ENCODE peak calls at places on chromosomes 16 and 17, in six cellular contexts. One of them, this sample, is unnamed.

GRCh38 chr17:65047939-65048338 is 8.6 kb downstream of the GNA13 start:
- DNase-seq in HCT116: no peak
- DNase-seq in K562: no peak
- DNase-seq in HepG2: no peak
- DNase-seq in H1: no peak
- DNase-seq in GM12878: no peak
- DNase-seq in this sample: no peak

GRCh38 chr16:69861276-69862030 is 89.7 kb upstream of the CLEC18A start:
- DNase-seq in HCT116: no peak
- DNase-seq in K562: no peak
- DNase-seq in HepG2: no peak
- DNase-seq in H1: no peak
- DNase-seq in GM12878: no peak
- DNase-seq in this sample: no peak

GRCh38 chr16:88466175-88466862 is 13.2 kb downstream of the ZFPM1 start:
- DNase-seq in HCT116: no peak
- DNase-seq in K562: no peak
- DNase-seq in HepG2: no peak
- DNase-seq in H1: no peak
- DNase-seq in GM12878: no peak
- DNase-seq in this sample: no peak

GRCh38 chr16:73065617-73066313 is 17.8 kb upstream of the ZFHX3 start:
- DNase-seq in HCT116: no peak
- DNase-seq in K562: no peak
- DNase-seq in HepG2: no peak
- DNase-seq in H1: no peak
- DNase-seq in GM12878: no peak
- DNase-seq in this sample: no peak

GRCh38 chr17:43604549-43604948 is 57.2 kb downstream of the MEOX1 start:
- DNase-seq in HCT116: no peak
- DNase-seq in K562: no peak
- DNase-seq in HepG2: no peak
- DNase-seq in H1: no peak
- DNase-seq in GM12878: no peak
- DNase-seq in this sample: no peak

GRCh38 chr16:21685034-21685455 is 21.3 kb downstream of the OTOA start:
- DNase-seq in HCT116: no peak
- DNase-seq in K562: peak; percentile 46
- DNase-seq in HepG2: no peak
- DNase-seq in H1: no peak
- DNase-seq in GM12878: no peak
- DNase-seq in this sample: no peak

GRCh38 chr17:32927201-32927723 is 691 bp upstream of the TMEM98 start:
- DNase-seq in HCT116: no peak
- DNase-seq in K562: no peak
- DNase-seq in HepG2: peak; percentile 76
- DNase-seq in H1: no peak
- DNase-seq in GM12878: no peak
- DNase-seq in this sample: no peak

GRCh38 chr16:1989826-1990335 is at the start of gene SYNGR3:
- DNase-seq in HCT116: no peak
- DNase-seq in K562: no peak
- DNase-seq in HepG2: no peak
- DNase-seq in H1: no peak
- DNase-seq in GM12878: no peak
- DNase-seq in this sample: no peak

GRCh38 chr17:40322417-40323315 is 13.7 kb downstream of the RARA start:
- DNase-seq in HCT116: peak; percentile 40
- DNase-seq in K562: peak; percentile 80
- DNase-seq in HepG2: peak; percentile 55
- DNase-seq in H1: no peak
- DNase-seq in GM12878: peak; percentile 88
- DNase-seq in this sample: no peak

GRCh38 chr17:78458091-78458490 is 79.6 kb downstream of the PGS1 start:
- DNase-seq in HCT116: no peak
- DNase-seq in K562: no peak
- DNase-seq in HepG2: no peak
- DNase-seq in H1: no peak
- DNase-seq in GM12878: no peak
- DNase-seq in this sample: no peak

GRCh38 chr17:40022961-40023541 is 7.8 kb downstream of the CSF3 start:
- DNase-seq in HCT116: no peak
- DNase-seq in K562: no peak
- DNase-seq in HepG2: no peak
- DNase-seq in H1: no peak
- DNase-seq in GM12878: no peak
- DNase-seq in this sample: no peak

GRCh38 chr17:68377771-68378201 is 79.5 kb downstream of the WIPI1 start:
- DNase-seq in HCT116: no peak
- DNase-seq in K562: no peak
- DNase-seq in HepG2: no peak
- DNase-seq in H1: no peak
- DNase-seq in GM12878: no peak
- DNase-seq in this sample: peak; percentile 8

GRCh38 chr17:28841901-28842281 is 699 bp downstream of the FAM222B start:
- DNase-seq in HCT116: no peak
- DNase-seq in K562: peak; percentile 45
- DNase-seq in HepG2: no peak
- DNase-seq in H1: no peak
- DNase-seq in GM12878: no peak
- DNase-seq in this sample: no peak

GRCh38 chr16:86347916-86348555 is 162.3 kb upstream of the FOXF1 start:
- DNase-seq in HCT116: no peak
- DNase-seq in K562: no peak
- DNase-seq in HepG2: no peak
- DNase-seq in H1: no peak
- DNase-seq in GM12878: no peak
- DNase-seq in this sample: no peak

GRCh38 chr17:21460358-21460757 is 84.2 kb downstream of the KCNJ12 start:
- DNase-seq in HCT116: no peak
- DNase-seq in K562: no peak
- DNase-seq in HepG2: no peak
- DNase-seq in H1: no peak
- DNase-seq in GM12878: no peak
- DNase-seq in this sample: no peak

GRCh38 chr16:280005-280421 is 378 bp upstream of the ARHGDIG start:
- DNase-seq in HCT116: no peak
- DNase-seq in K562: no peak
- DNase-seq in HepG2: no peak
- DNase-seq in H1: no peak
- DNase-seq in GM12878: no peak
- DNase-seq in this sample: no peak

GRCh38 chr17:28228109-28228840 is 90.7 kb upstream of the TMEM97 start:
- DNase-seq in HCT116: no peak
- DNase-seq in K562: no peak
- DNase-seq in HepG2: no peak
- DNase-seq in H1: no peak
- DNase-seq in GM12878: no peak
- DNase-seq in this sample: no peak

GRCh38 chr17:17710728-17711541 is 29.7 kb downstream of the RAI1 start:
- DNase-seq in HCT116: peak; percentile 72
- DNase-seq in K562: no peak
- DNase-seq in HepG2: peak; percentile 94
- DNase-seq in H1: no peak
- DNase-seq in GM12878: no peak
- DNase-seq in this sample: peak; percentile 77

GRCh38 chr17:37447641-37448040 is 41.0 kb downstream of the TADA2A start:
- DNase-seq in HCT116: peak; percentile 50
- DNase-seq in K562: no peak
- DNase-seq in HepG2: no peak
- DNase-seq in H1: no peak
- DNase-seq in GM12878: no peak
- DNase-seq in this sample: no peak

GRCh38 chr16:73057369-73058210 is 9.7 kb upstream of the ZFHX3 start:
- DNase-seq in HCT116: no peak
- DNase-seq in K562: peak; percentile 22
- DNase-seq in HepG2: no peak
- DNase-seq in H1: no peak
- DNase-seq in GM12878: no peak
- DNase-seq in this sample: no peak

GRCh38 chr16:58378401-58378800 is 13.9 kb upstream of the GINS3 start:
- DNase-seq in HCT116: no peak
- DNase-seq in K562: no peak
- DNase-seq in HepG2: no peak
- DNase-seq in H1: no peak
- DNase-seq in GM12878: no peak
- DNase-seq in this sample: no peak

GRCh38 chr17:69268442-69269068 is 39.9 kb upstream of the ABCA10 start:
- DNase-seq in HCT116: no peak
- DNase-seq in K562: no peak
- DNase-seq in HepG2: peak; percentile 94
- DNase-seq in H1: no peak
- DNase-seq in GM12878: no peak
- DNase-seq in this sample: no peak

GRCh38 chr17:79985361-79985760 is 50.3 kb downstream of the TBC1D16 start:
- DNase-seq in HCT116: no peak
- DNase-seq in K562: no peak
- DNase-seq in HepG2: no peak
- DNase-seq in H1: no peak
- DNase-seq in GM12878: no peak
- DNase-seq in this sample: no peak

GRCh38 chr16:70658921-70659320 is 12.6 kb downstream of the IL34 start:
- DNase-seq in HCT116: no peak
- DNase-seq in K562: no peak
- DNase-seq in HepG2: no peak
- DNase-seq in H1: no peak
- DNase-seq in GM12878: no peak
- DNase-seq in this sample: no peak

GRCh38 chr16:27363797-27364196 is 38.2 kb upstream of the IL21R start:
- DNase-seq in HCT116: no peak
- DNase-seq in K562: no peak
- DNase-seq in HepG2: no peak
- DNase-seq in H1: no peak
- DNase-seq in GM12878: no peak
- DNase-seq in this sample: no peak

GRCh38 chr16:67967183-67967955 is 1.1 kb downstream of the SLC12A4 start:
- DNase-seq in HCT116: no peak
- DNase-seq in K562: no peak
- DNase-seq in HepG2: no peak
- DNase-seq in H1: no peak
- DNase-seq in GM12878: no peak
- DNase-seq in this sample: no peak

GRCh38 chr17:19712436-19713004 is 3.9 kb downstream of the SLC47A2 start:
- DNase-seq in HCT116: no peak
- DNase-seq in K562: no peak
- DNase-seq in HepG2: no peak
- DNase-seq in H1: no peak
- DNase-seq in GM12878: no peak
- DNase-seq in this sample: no peak

GRCh38 chr16:23694707-23695373 is 16.2 kb downstream of the PLK1 start:
- DNase-seq in HCT116: no peak
- DNase-seq in K562: peak; percentile 38
- DNase-seq in HepG2: peak; percentile 49
- DNase-seq in H1: peak; percentile 79
- DNase-seq in GM12878: no peak
- DNase-seq in this sample: peak; percentile 59
- H3K4me3 ChIP-seq in HCT116: no peak overlapping the region
- H3K4me3 ChIP-seq in K562: no peak overlapping the region
- H3K4me3 ChIP-seq in HepG2: peak overlapping the region; percentile 69
- H3K4me3 ChIP-seq in H1: peak overlapping the region; percentile 15
- H3K4me3 ChIP-seq in GM12878: no peak overlapping the region
- H3K4me3 ChIP-seq in this sample: peak overlapping the region; percentile 12

GRCh38 chr17:74055508-74056160 is 147.8 kb upstream of the RPL38 start:
- DNase-seq in HCT116: no peak
- DNase-seq in K562: no peak
- DNase-seq in HepG2: no peak
- DNase-seq in H1: no peak
- DNase-seq in GM12878: no peak
- DNase-seq in this sample: peak; percentile 46
- TF ChIP-seq ZNF274 in HCT116: no peak
- TF ChIP-seq ZNF274 in K562: no peak
- TF ChIP-seq ZNF274 in HepG2: no peak
- TF ChIP-seq ZNF274 in H1: no peak
- TF ChIP-seq ZNF274 in GM12878: no peak
- TF ChIP-seq ZNF274 in this sample: no peak

GRCh38 chr16:80996688-80997138 is 10.0 kb downstream of the CMC2 start:
- DNase-seq in HCT116: no peak
- DNase-seq in K562: no peak
- DNase-seq in HepG2: no peak
- DNase-seq in H1: no peak
- DNase-seq in GM12878: no peak
- DNase-seq in this sample: no peak
- H3K4me3 ChIP-seq in HCT116: no peak overlapping the region
- H3K4me3 ChIP-seq in K562: no peak overlapping the region
- H3K4me3 ChIP-seq in HepG2: peak overlapping the region; percentile 27
- H3K4me3 ChIP-seq in H1: no peak overlapping the region
- H3K4me3 ChIP-seq in GM12878: peak overlapping the region; percentile 60
- H3K4me3 ChIP-seq in this sample: no peak overlapping the region

GRCh38 chr17:348692-349425 is 3.7 kb downstream of the RPH3AL start:
- DNase-seq in HCT116: no peak
- DNase-seq in K562: no peak
- DNase-seq in HepG2: peak; percentile 81
- DNase-seq in H1: no peak
- DNase-seq in GM12878: no peak
- DNase-seq in this sample: no peak
- TF ChIP-seq ZNF274 in HCT116: no peak
- TF ChIP-seq ZNF274 in K562: no peak
- TF ChIP-seq ZNF274 in HepG2: no peak
- TF ChIP-seq ZNF274 in H1: no peak
- TF ChIP-seq ZNF274 in GM12878: no peak
- TF ChIP-seq ZNF274 in this sample: no peak

DNA sequence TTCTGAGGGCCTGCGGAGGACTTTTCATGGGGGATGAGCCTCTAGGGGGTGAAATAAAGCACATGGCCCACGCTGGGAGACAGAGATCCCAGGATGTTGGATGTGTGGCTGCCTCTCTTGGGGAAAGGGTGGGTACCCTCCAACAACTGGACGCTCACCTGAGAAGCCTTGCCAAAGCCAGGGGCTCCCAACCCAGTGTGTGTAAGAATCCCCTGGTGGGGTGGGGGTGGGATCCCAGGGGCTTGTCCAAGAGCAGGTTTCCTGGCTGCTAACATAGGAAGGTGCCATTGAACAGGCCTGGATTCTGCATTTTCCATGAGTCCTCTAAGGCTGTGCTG is 587 bp downstream of the SNX20 start:
- DNase-seq in HCT116: no peak
- DNase-seq in K562: no peak
- DNase-seq in HepG2: no peak
- DNase-seq in H1: no peak
- DNase-seq in GM12878: no peak
- DNase-seq in this sample: no peak
- H3K4me3 ChIP-seq in HCT116: no peak overlapping the region
- H3K4me3 ChIP-seq in K562: no peak overlapping the region
- H3K4me3 ChIP-seq in HepG2: no peak overlapping the region
- H3K4me3 ChIP-seq in H1: no peak overlapping the region
- H3K4me3 ChIP-seq in GM12878: peak overlapping the region; percentile 72
- H3K4me3 ChIP-seq in this sample: no peak overlapping the region